ENCODE peak calls at places on chromosomes 13 and 19, in nine cellular contexts. X is fibroblast of lung, J is mesendoderm, F is PC-3, N is mammary epithelial cell, R is HCT116, M is HepG2, Z is neuronal stem cell, I is mesenchymal stem cell. G is an unnamed sample.

GRCh38 chr13:50224534-50224933 is 209.3 kb downstream of the KCNRG start:
- DNase-seq in I (no peak), M (no peak), R (no peak), Z (no peak), J (no peak), N (peak), F (peak), X (peak), G (no peak)

GRCh38 chr19:12987781-12988180 is 7.5 kb upstream of the NFIX start:
- DNase-seq in M (no peak), N (no peak), F (no peak), I (no peak), R (no peak), X (no peak), J (no peak), Z (no peak), G (no peak)

GRCh38 chr19:4720037-4720700 is 3.5 kb downstream of the DPP9 start:
- DNase-seq in X (no peak), Z (no peak), F (no peak), R (no peak), I (no peak), M (no peak), N (no peak), J (no peak), G (no peak)

GRCh38 chr19:5345895-5346386 is 5.3 kb upstream of the PTPRS start:
- DNase-seq in I (peak), M (no peak), Z (no peak), J (peak), R (no peak), N (peak), F (peak), X (peak), G (no peak)

GRCh38 chr13:93304868-93305613 is 78.4 kb downstream of the GPC6 start:
- DNase-seq in X (no peak), M (no peak), R (no peak), N (no peak), Z (no peak), F (no peak), J (peak), I (no peak), G (no peak)

GRCh38 chr13:112001571-112001970 is 65.4 kb upstream of the SOX1 start:
- DNase-seq in M (no peak), X (no peak), Z (no peak), J (no peak), F (no peak), I (no peak), R (no peak), N (no peak), G (peak)

GRCh38 chr19:18416778-18417249 is 2.4 kb upstream of the SSBP4 start:
- DNase-seq in Z (peak), F (peak), I (peak), J (peak), X (peak), R (no peak), M (peak), N (no peak), G (peak)

GRCh38 chr13:28056970-28057712 is 43.2 kb downstream of the FLT3 start:
- DNase-seq in J (no peak), M (no peak), F (no peak), N (no peak), X (no peak), I (no peak), Z (no peak), R (no peak), G (no peak)

GRCh38 chr19:14383556-14383897 is 2.3 kb downstream of the ADGRE5 start:
- DNase-seq in Z (no peak), R (no peak), N (no peak), I (no peak), M (no peak), J (no peak), F (peak), X (no peak), G (no peak)

GRCh38 chr19:3766520-3766919 is 4.0 kb downstream of the MRPL54 start:
- DNase-seq in Z (no peak), M (no peak), R (no peak), X (no peak), I (no peak), N (no peak), J (no peak), F (no peak), G (no peak)

GRCh38 chr13:42001580-42001979 is 40.7 kb upstream of the VWA8 start:
- DNase-seq in N (peak), M (no peak), R (no peak), Z (no peak), F (peak), I (peak), X (peak), J (peak), G (no peak)

GRCh38 chr13:21674271-21675009 is 3.6 kb downstream of the FGF9 start:
- DNase-seq in M (no peak), R (no peak), J (peak), X (no peak), I (no peak), N (no peak), Z (peak), F (no peak), G (no peak)

GRCh38 chr13:44309771-44310767 is 63.6 kb upstream of the SERP2 start:
- DNase-seq in M (no peak), F (peak), X (peak), I (no peak), R (no peak), N (no peak), J (no peak), Z (no peak), G (no peak)

GRCh38 chr19:5828661-5829566 is 10.6 kb downstream of the FUT6 start:
- DNase-seq in Z (peak), F (no peak), J (peak), I (peak), N (no peak), R (no peak), M (no peak), X (no peak), G (no peak)

GRCh38 chr19:43784981-43785808 is 4.4 kb upstream of the KCNN4 start:
- DNase-seq in J (peak), I (peak), R (peak), Z (peak), N (peak), M (peak), F (peak), X (peak), G (peak)

GRCh38 chr19:1649706-1650626 is 2.4 kb downstream of the TCF3 start:
- DNase-seq in F (no peak), J (no peak), N (no peak), Z (no peak), X (no peak), I (no peak), R (no peak), M (no peak), G (no peak)

GRCh38 chr19:52214241-52214640 is 24.4 kb downstream of the PPP2R1A start:
- DNase-seq in F (peak), J (no peak), Z (no peak), M (no peak), N (no peak), I (no peak), R (no peak), X (peak), G (no peak)

GRCh38 chr13:48221301-48222190 is 11.5 kb upstream of the ITM2B start:
- DNase-seq in N (no peak), F (no peak), Z (no peak), R (no peak), J (no peak), I (peak), X (no peak), M (no peak), G (no peak)

GRCh38 chr13:48783181-48783630 is 129.5 kb downstream of the CYSLTR2 start:
- DNase-seq in M (peak), N (peak), F (peak), I (peak), X (peak), R (no peak), Z (no peak), J (no peak), G (no peak)

GRCh38 chr13:106599875-106600797 is 32.2 kb upstream of the ARGLU1 start:
- DNase-seq in M (no peak), R (no peak), X (peak), N (peak), F (peak), I (peak), J (no peak), Z (no peak), G (no peak)

DNA sequence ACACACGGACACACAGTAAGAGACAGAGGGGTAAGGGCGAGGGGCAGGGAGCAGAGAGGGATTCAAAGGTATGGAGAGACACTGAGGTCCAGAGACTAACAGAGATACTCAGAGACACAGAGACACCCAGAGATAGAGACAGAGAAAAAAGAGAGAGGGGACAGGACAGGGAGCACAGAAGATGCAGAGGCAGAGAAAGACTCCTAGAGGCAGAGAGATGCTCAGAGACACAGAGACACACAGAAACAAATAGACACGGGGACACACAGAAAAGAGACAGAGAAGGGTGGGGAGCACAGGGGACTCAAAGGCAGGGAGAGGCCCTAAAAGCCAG is 39.8 kb downstream of the DEDD2 start:
- DNase-seq in Z (no peak), I (no peak), R (no peak), F (no peak), N (no peak), M (no peak), X (no peak), J (no peak), G (no peak)
- H3K4me3 ChIP-seq in Z (no peak), I (no peak), R (no peak), F (no peak), N (no peak), M (no peak), X (no peak), J (no peak), G (peak)

DNA sequence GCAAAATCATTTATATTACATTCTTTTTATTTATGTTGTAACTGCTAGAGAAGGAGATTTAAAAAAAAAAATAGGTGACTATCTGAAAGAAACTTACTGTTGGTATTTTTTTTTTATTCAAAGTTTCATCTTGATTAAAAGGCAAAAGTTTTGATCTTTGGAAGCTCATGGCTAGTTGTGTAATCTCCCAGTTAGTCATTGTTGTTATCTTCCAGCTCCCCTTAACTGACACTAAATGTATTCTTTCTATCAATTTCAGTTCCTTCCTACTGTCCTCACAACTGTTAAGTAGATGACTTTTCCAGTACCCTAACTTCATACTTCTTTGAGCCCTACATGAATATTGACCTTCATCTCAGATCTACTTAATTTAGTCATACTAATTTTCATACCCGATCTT is 71.1 kb downstream of the PIBF1 start:
- DNase-seq in Z (no peak), J (no peak), X (no peak), F (no peak), I (no peak), R (no peak), N (no peak), M (no peak), G (no peak)
- H3K4me2 ChIP-seq in Z (no peak), J (no peak), X (no peak), F (no peak), I (no peak), R (no peak), N (no peak), M (no peak), G (no peak)

GRCh38 chr19:49533551-49534488 is 6.0 kb downstream of the RCN3 start:
- DNase-seq in X (peak), N (peak), I (peak), J (peak), F (peak), Z (peak), M (no peak), R (no peak), G (peak)
- H3K9ac ChIP-seq in X (peak), N (no peak), I (peak), J (peak), F (peak), Z (peak), M (no peak), R (no peak), G (peak)

GRCh38 chr13:33796095-33796494 is 21.9 kb upstream of the RFC3 start:
- DNase-seq in X (no peak), I (no peak), R (no peak), Z (no peak), F (no peak), N (no peak), J (no peak), M (no peak), G (no peak)

GRCh38 chr13:33794576-33794975 is 23.4 kb upstream of the RFC3 start:
- DNase-seq in N (peak), Z (no peak), M (no peak), X (peak), I (no peak), R (no peak), F (no peak), J (no peak), G (peak)

GRCh38 chr13:33799950-33800592 is 17.9 kb upstream of the RFC3 start:
- DNase-seq in X (peak), R (peak), N (peak), Z (no peak), I (peak), F (peak), M (peak), J (peak), G (peak)

GRCh38 chr13:33798023-33798422 is 19.9 kb upstream of the RFC3 start:
- DNase-seq in M (no peak), Z (no peak), J (no peak), R (no peak), X (no peak), I (no peak), N (no peak), F (no peak), G (peak)

DNA sequence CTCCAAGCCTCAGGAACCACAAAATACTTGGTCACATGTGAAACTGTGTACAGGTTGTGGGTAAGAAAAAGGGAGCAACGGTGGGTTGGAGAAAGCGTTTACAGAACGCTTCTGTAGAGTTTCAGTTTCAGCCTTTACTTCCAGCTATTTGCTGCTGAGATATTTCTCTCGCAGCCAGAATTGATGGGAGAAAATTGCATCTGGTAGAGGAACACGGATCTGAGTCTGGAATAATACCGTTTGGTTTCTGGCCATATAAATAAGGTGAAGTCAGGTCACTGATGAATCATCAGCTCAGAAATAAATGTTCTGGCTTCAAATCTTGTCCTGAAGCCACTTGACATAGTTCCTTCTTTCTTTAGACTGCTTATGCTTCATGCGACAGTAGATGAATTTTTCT is 20.3 kb upstream of the RFC3 start:
- DNase-seq in N (peak), Z (no peak), J (no peak), X (peak), F (peak), M (no peak), I (peak), R (no peak), G (peak)
- H3K4me3 ChIP-seq in N (no peak), Z (no peak), J (no peak), X (no peak), F (no peak), M (no peak), I (peak), R (no peak), G (peak)

DNA sequence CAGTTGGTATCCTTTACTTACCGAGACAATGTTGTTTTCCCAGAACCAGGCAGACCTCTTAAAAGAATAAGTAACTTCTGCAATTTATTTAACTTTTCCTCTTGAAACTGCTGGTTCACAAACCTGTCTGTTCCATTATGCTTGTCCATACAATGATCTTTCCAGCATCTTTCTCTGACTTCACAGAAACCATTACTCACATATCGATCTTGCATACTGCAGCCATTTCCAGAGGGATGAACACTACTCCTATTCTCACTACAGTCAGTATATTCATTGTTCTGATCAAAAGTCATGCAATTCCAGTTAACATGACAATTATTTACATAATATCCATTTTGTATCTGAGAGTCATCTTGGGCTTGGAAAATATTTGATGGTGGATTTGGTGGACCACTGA is 2.8 kb downstream of the N4BP2L2 start:
- DNase-seq in R (no peak), M (no peak), I (no peak), X (no peak), Z (no peak), F (no peak), J (no peak), N (no peak), G (no peak)
- H3K4me2 ChIP-seq in R (no peak), M (peak), I (no peak), X (no peak), Z (no peak), F (no peak), J (no peak), N (no peak), G (no peak)

GRCh38 chr19:31264379-31264778 is 84.9 kb downstream of the TSHZ3 start:
- DNase-seq in F (no peak), Z (no peak), N (no peak), M (no peak), J (no peak), I (no peak), X (no peak), R (no peak), G (no peak)

GRCh38 chr19:31263317-31263716 is 85.9 kb downstream of the TSHZ3 start:
- DNase-seq in I (no peak), J (peak), X (no peak), R (no peak), F (no peak), Z (no peak), M (no peak), N (no peak), G (no peak)

GRCh38 chr19:31261019-31261595 is 88.1 kb downstream of the TSHZ3 start:
- DNase-seq in Z (no peak), I (no peak), F (no peak), N (no peak), X (no peak), J (no peak), M (no peak), R (no peak), G (no peak)

GRCh38 chr19:31261651-31262331 is 87.4 kb downstream of the TSHZ3 start:
- DNase-seq in F (no peak), J (no peak), I (peak), Z (no peak), N (no peak), X (no peak), R (no peak), M (no peak), G (no peak)

DNA sequence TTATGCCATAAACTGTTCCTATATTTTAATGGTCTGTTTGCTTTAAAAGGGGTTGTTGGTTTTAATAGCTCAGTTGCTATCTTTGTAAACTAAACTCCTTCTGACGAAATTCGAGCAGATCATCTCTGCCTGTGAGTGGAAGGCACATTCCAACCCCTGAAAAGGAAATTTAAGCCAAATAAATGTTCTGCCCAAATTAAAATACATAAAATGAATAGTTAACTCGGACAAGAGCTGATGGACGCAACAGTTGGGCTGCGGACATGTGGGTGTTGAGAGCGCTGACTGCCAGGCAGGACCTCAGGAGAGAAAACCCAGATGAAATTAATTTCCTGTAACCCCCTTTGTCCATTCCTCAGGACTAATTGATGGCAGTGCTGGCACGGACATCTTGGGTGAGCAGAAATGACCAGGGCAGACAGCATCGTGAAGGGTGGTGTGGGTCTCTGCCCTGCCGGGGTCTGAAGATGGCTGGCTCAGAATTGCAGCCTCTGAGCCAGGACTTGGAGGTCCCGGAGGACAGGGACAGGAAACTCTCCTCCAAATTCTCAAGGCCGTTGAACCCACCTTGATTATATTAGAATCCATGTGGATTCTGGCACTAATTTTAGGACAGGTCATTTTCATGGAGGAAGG is 86.4 kb downstream of the TSHZ3 start:
- DNase-seq in R (no peak), Z (no peak), X (no peak), J (no peak), I (peak), M (no peak), F (no peak), N (no peak), G (no peak)
- H3K9ac ChIP-seq in R (no peak), Z (no peak), X (no peak), J (no peak), I (peak), M (no peak), F (no peak), N (no peak), G (no peak)

G was measured in Karpas-422.